ENCODE peak calls at places on chromosomes 5 and 9, in six cellular contexts. One of them, this sample, is unnamed.

GRCh38 chr9:93820667-93821306 is 134.4 kb downstream of the BARX1 start:
- DNase-seq in Caki2: no peak
- DNase-seq in T follicular helper cell: no peak
- DNase-seq in MV-4-11: no peak
- DNase-seq in T-helper 2 cell: no peak
- DNase-seq in hippocampal formation: no peak
- DNase-seq in this sample: no peak

GRCh38 chr5:18433336-18433735 is 799.1 kb downstream of the TAF11L14 start:
- DNase-seq in Caki2: no peak
- DNase-seq in T follicular helper cell: no peak
- DNase-seq in MV-4-11: no peak
- DNase-seq in T-helper 2 cell: no peak
- DNase-seq in hippocampal formation: no peak
- DNase-seq in this sample: no peak

GRCh38 chr5:75666801-75667200 is 50.4 kb downstream of the POC5 start:
- DNase-seq in Caki2: no peak
- DNase-seq in T follicular helper cell: no peak
- DNase-seq in MV-4-11: no peak
- DNase-seq in T-helper 2 cell: no peak
- DNase-seq in hippocampal formation: no peak
- DNase-seq in this sample: no peak

GRCh38 chr5:16934123-16934522 is 2.0 kb downstream of the MYO10 start:
- DNase-seq in Caki2: peak; percentile 81
- DNase-seq in T follicular helper cell: no peak
- DNase-seq in MV-4-11: peak; percentile 61
- DNase-seq in T-helper 2 cell: no peak
- DNase-seq in hippocampal formation: no peak
- DNase-seq in this sample: no peak

GRCh38 chr5:164649266-164649665 is 1143.8 kb downstream of the MAT2B start:
- DNase-seq in Caki2: no peak
- DNase-seq in T follicular helper cell: no peak
- DNase-seq in MV-4-11: no peak
- DNase-seq in T-helper 2 cell: no peak
- DNase-seq in hippocampal formation: no peak
- DNase-seq in this sample: no peak

GRCh38 chr5:9733456-9733855 is 103.3 kb upstream of the TAS2R1 start:
- DNase-seq in Caki2: no peak
- DNase-seq in T follicular helper cell: no peak
- DNase-seq in MV-4-11: no peak
- DNase-seq in T-helper 2 cell: no peak
- DNase-seq in hippocampal formation: no peak
- DNase-seq in this sample: no peak

GRCh38 chr9:129138476-129139232 is 27.4 kb downstream of the PTPA start:
- DNase-seq in Caki2: no peak
- DNase-seq in T follicular helper cell: no peak
- DNase-seq in MV-4-11: no peak
- DNase-seq in T-helper 2 cell: no peak
- DNase-seq in hippocampal formation: no peak
- DNase-seq in this sample: no peak

GRCh38 chr5:77181173-77181572 is 29.3 kb upstream of the PDE8B start:
- DNase-seq in Caki2: no peak
- DNase-seq in T follicular helper cell: no peak
- DNase-seq in MV-4-11: no peak
- DNase-seq in T-helper 2 cell: no peak
- DNase-seq in hippocampal formation: no peak
- DNase-seq in this sample: no peak

GRCh38 chr9:69622664-69623063 is 49.5 kb downstream of the APBA1 start:
- DNase-seq in Caki2: no peak
- DNase-seq in T follicular helper cell: no peak
- DNase-seq in MV-4-11: no peak
- DNase-seq in T-helper 2 cell: no peak
- DNase-seq in hippocampal formation: no peak
- DNase-seq in this sample: no peak

GRCh38 chr9:115306860-115307259 is 188.9 kb upstream of the TNC start:
- DNase-seq in Caki2: no peak
- DNase-seq in T follicular helper cell: no peak
- DNase-seq in MV-4-11: no peak
- DNase-seq in T-helper 2 cell: no peak
- DNase-seq in hippocampal formation: no peak
- DNase-seq in this sample: no peak

GRCh38 chr9:73437758-73438157 is 286.1 kb downstream of the ANXA1 start:
- DNase-seq in Caki2: no peak
- DNase-seq in T follicular helper cell: no peak
- DNase-seq in MV-4-11: peak; percentile 95
- DNase-seq in T-helper 2 cell: no peak
- DNase-seq in hippocampal formation: no peak
- DNase-seq in this sample: no peak

GRCh38 chr9:2448193-2448738 is 173.3 kb upstream of the VLDLR start:
- DNase-seq in Caki2: no peak
- DNase-seq in T follicular helper cell: no peak
- DNase-seq in MV-4-11: peak; percentile 3
- DNase-seq in T-helper 2 cell: no peak
- DNase-seq in hippocampal formation: no peak
- DNase-seq in this sample: no peak

GRCh38 chr5:66875325-66875724 is 279.1 kb downstream of the MAST4 start:
- DNase-seq in Caki2: no peak
- DNase-seq in T follicular helper cell: no peak
- DNase-seq in MV-4-11: peak; percentile 67
- DNase-seq in T-helper 2 cell: no peak
- DNase-seq in hippocampal formation: no peak
- DNase-seq in this sample: no peak

GRCh38 chr5:98639258-98639657 is 134.2 kb upstream of the RGMB start:
- DNase-seq in Caki2: no peak
- DNase-seq in T follicular helper cell: no peak
- DNase-seq in MV-4-11: no peak
- DNase-seq in T-helper 2 cell: no peak
- DNase-seq in hippocampal formation: no peak
- DNase-seq in this sample: no peak

GRCh38 chr5:95273956-95274520 is 10.9 kb downstream of the MCTP1 start:
- DNase-seq in Caki2: no peak
- DNase-seq in T follicular helper cell: no peak
- DNase-seq in MV-4-11: peak; percentile 68
- DNase-seq in T-helper 2 cell: no peak
- DNase-seq in hippocampal formation: no peak
- DNase-seq in this sample: no peak

GRCh38 chr9:134422301-134422700 is 96.0 kb downstream of the RXRA start:
- DNase-seq in Caki2: peak; percentile 77
- DNase-seq in T follicular helper cell: no peak
- DNase-seq in MV-4-11: no peak
- DNase-seq in T-helper 2 cell: no peak
- DNase-seq in hippocampal formation: no peak
- DNase-seq in this sample: no peak

GRCh38 chr5:60779431-60779830 is 64.6 kb downstream of the ELOVL7 start:
- DNase-seq in Caki2: peak; percentile 1
- DNase-seq in T follicular helper cell: no peak
- DNase-seq in MV-4-11: no peak
- DNase-seq in T-helper 2 cell: no peak
- DNase-seq in hippocampal formation: no peak
- DNase-seq in this sample: no peak

GRCh38 chr9:17970285-17970684 is 391.4 kb downstream of the SH3GL2 start:
- DNase-seq in Caki2: no peak
- DNase-seq in T follicular helper cell: no peak
- DNase-seq in MV-4-11: no peak
- DNase-seq in T-helper 2 cell: no peak
- DNase-seq in hippocampal formation: no peak
- DNase-seq in this sample: no peak

This sample was measured in CD8-positive, alpha-beta T cell.